ENCODE peak calls at places on chromosomes 16 and 17, in ten cellular contexts. J, O, M, G, L, W, Q, I, T and P are unnamed samples.

GRCh38 chr16:75188832-75189477 is 18.0 kb downstream of the CTRB2 start:
- DNase-seq in J (no peak), O (no peak), M (no peak), G (no peak), L (no peak), W (no peak), Q (no peak), I (no peak), T (no peak), P (no peak)

GRCh38 chr16:66272461-66272860 is 94.0 kb upstream of the CDH5 start:
- DNase-seq in J (no peak), O (no peak), M (no peak), G (no peak), L (no peak), W (no peak), Q (no peak), I (no peak), T (no peak), P (no peak)

GRCh38 chr17:83174859-83175550 is 95.6 kb downstream of the METRNL start:
- DNase-seq in J (no peak), O (no peak), M (no peak), G (no peak), L (no peak), W (no peak), Q (no peak), I (no peak), T (no peak), P (no peak)

GRCh38 chr17:50947844-50948514 is 81.8 kb upstream of the TOB1 start:
- DNase-seq in J (peak), O (no peak), M (peak), G (no peak), L (no peak), W (no peak), Q (no peak), I (no peak), T (no peak), P (no peak)

GRCh38 chr17:40022961-40023541 is 7.8 kb downstream of the CSF3 start:
- DNase-seq in J (no peak), O (no peak), M (no peak), G (no peak), L (no peak), W (no peak), Q (no peak), I (no peak), T (no peak), P (no peak)

GRCh38 chr16:84730406-84731106 is 30.8 kb downstream of the USP10 start:
- DNase-seq in J (peak), O (no peak), M (peak), G (peak), L (peak), W (peak), Q (peak), I (peak), T (no peak), P (peak)

GRCh38 chr16:84138824-84139627 is 6.0 kb downstream of the HSDL1 start:
- DNase-seq in J (no peak), O (peak), M (no peak), G (peak), L (no peak), W (peak), Q (no peak), I (no peak), T (no peak), P (no peak)

GRCh38 chr16:54318941-54319340 is 32.4 kb upstream of the IRX3 start:
- DNase-seq in J (no peak), O (no peak), M (no peak), G (peak), L (peak), W (no peak), Q (no peak), I (no peak), T (no peak), P (no peak)

GRCh38 chr16:5062051-5062450 is 3.7 kb downstream of the C16orf89 start:
- DNase-seq in J (no peak), O (no peak), M (no peak), G (no peak), L (no peak), W (no peak), Q (no peak), I (no peak), T (no peak), P (no peak)

GRCh38 chr16:84630009-84630408 is 12.1 kb upstream of the COTL1 start:
- DNase-seq in J (no peak), O (no peak), M (no peak), G (no peak), L (no peak), W (no peak), Q (no peak), I (no peak), T (no peak), P (no peak)

GRCh38 chr16:10663146-10663545 is 31.6 kb downstream of the TEKT5 start:
- DNase-seq in J (no peak), O (no peak), M (no peak), G (no peak), L (no peak), W (no peak), Q (no peak), I (no peak), T (no peak), P (peak)

GRCh38 chr17:49101054-49101534 is 31.5 kb upstream of the B4GALNT2 start:
- DNase-seq in J (no peak), O (no peak), M (peak), G (peak), L (peak), W (no peak), Q (no peak), I (no peak), T (no peak), P (no peak)

GRCh38 chr17:74015316-74015715 is 188.2 kb upstream of the RPL38 start:
- DNase-seq in J (no peak), O (no peak), M (no peak), G (no peak), L (no peak), W (no peak), Q (no peak), I (no peak), T (no peak), P (no peak)

GRCh38 chr16:79079656-79080420 is 520.7 kb downstream of the MAF start:
- DNase-seq in J (no peak), O (no peak), M (no peak), G (no peak), L (no peak), W (no peak), Q (no peak), I (no peak), T (no peak), P (peak)

GRCh38 chr17:43906951-43907424 is 348 bp downstream of the MPP2 start:
- DNase-seq in J (no peak), O (no peak), M (no peak), G (no peak), L (no peak), W (no peak), Q (no peak), I (no peak), T (peak), P (no peak)

GRCh38 chr16:11329080-11329491 is 16.2 kb upstream of the RMI2 start:
- DNase-seq in J (no peak), O (peak), M (no peak), G (peak), L (peak), W (no peak), Q (peak), I (peak), T (no peak), P (no peak)

GRCh38 chr17:67628580-67629013 is 89.1 kb upstream of the NOL11 start:
- DNase-seq in J (peak), O (no peak), M (no peak), G (no peak), L (no peak), W (no peak), Q (peak), I (no peak), T (no peak), P (peak)

GRCh38 chr17:8889458-8890210 is 22.2 kb upstream of the PIK3R6 start:
- DNase-seq in J (no peak), O (no peak), M (no peak), G (no peak), L (no peak), W (no peak), Q (no peak), I (no peak), T (no peak), P (no peak)

GRCh38 chr16:17377360-17378324 is 93.1 kb downstream of the XYLT1 start:
- DNase-seq in J (no peak), O (no peak), M (no peak), G (no peak), L (no peak), W (no peak), Q (no peak), I (no peak), T (no peak), P (no peak)

GRCh38 chr16:17404903-17405691 is 65.7 kb downstream of the XYLT1 start:
- DNase-seq in J (peak), O (no peak), M (no peak), G (no peak), L (peak), W (no peak), Q (no peak), I (no peak), T (no peak), P (peak)

GRCh38 chr16:884232-884631 is 83.7 kb upstream of the GNG13 start:
- DNase-seq in J (no peak), O (no peak), M (no peak), G (no peak), L (no peak), W (no peak), Q (no peak), I (no peak), T (no peak), P (no peak)

GRCh38 chr16:24288516-24288915 is 32.4 kb downstream of the CACNG3 start:
- DNase-seq in J (peak), O (no peak), M (no peak), G (no peak), L (no peak), W (no peak), Q (no peak), I (no peak), T (no peak), P (no peak)

GRCh38 chr16:81127051-81127450 is 30.9 kb upstream of the GCSH start:
- DNase-seq in J (no peak), O (no peak), M (no peak), G (peak), L (peak), W (no peak), Q (peak), I (no peak), T (no peak), P (no peak)